ENCODE peak calls at places on chromosomes 5 and 9, in six cellular contexts. F is foreskin keratinocyte, I is astrocyte, M is mesothelial cell of epicardium, O is IMR-90, V is fibroblast of mammary gland. T is an unnamed sample.
A peak's percentile ranks its signal among the peaks of the same experiment; 100 is the strongest.

GRCh38 chr5:65125681-65126080 is 356.0 kb downstream of the ADAMTS6 start:
- DNase-seq in F (no peak), I (no peak), M (no peak), O (no peak), V (no peak), T (no peak)

GRCh38 chr5:112308608-112309007 is 110.5 kb downstream of the EPB41L4A start:
- DNase-seq in F (no peak), I (no peak), M (no peak), O (no peak), V (no peak), T (no peak)

GRCh38 chr9:38259519-38260218 is 132.8 kb upstream of the ALDH1B1 start:
- DNase-seq in F (no peak), I (no peak), M (no peak), O (no peak), V (no peak), T (no peak)

GRCh38 chr5:93431255-93431654 is 149.8 kb downstream of the NR2F1-AS1 start:
- DNase-seq in F (no peak), I (no peak), M (no peak), O (peak; percentile 14), V (no peak), T (no peak)

GRCh38 chr9:113507256-113507655 is 43.7 kb downstream of the RGS3 start:
- DNase-seq in F (no peak), I (no peak), M (no peak), O (no peak), V (no peak), T (no peak)

GRCh38 chr5:145856285-145856818 is 16.5 kb downstream of the GRXCR2 start:
- DNase-seq in F (no peak), I (peak; percentile 79), M (peak; percentile 65), O (peak; percentile 83), V (peak; percentile 74), T (peak; percentile 55)

GRCh38 chr5:132451387-132451786 is 39.2 kb downstream of the IRF1 start:
- DNase-seq in F (no peak), I (peak; percentile 40), M (no peak), O (peak; percentile 59), V (peak; percentile 47), T (no peak)

GRCh38 chr9:34662544-34663295 is at the start of gene CCL27:
- DNase-seq in F (peak; percentile 46), I (no peak), M (no peak), O (no peak), V (no peak), T (no peak)

GRCh38 chr5:113197456-113198200 is 221.0 kb downstream of the DCP2 start:
- DNase-seq in F (no peak), I (no peak), M (no peak), O (no peak), V (no peak), T (no peak)

GRCh38 chr9:138009016-138009415 is 131.4 kb downstream of the CACNA1B start:
- DNase-seq in F (no peak), I (no peak), M (no peak), O (no peak), V (no peak), T (no peak)

GRCh38 chr9:14893280-14893679 is 16.9 kb downstream of the FREM1 start:
- DNase-seq in F (no peak), I (no peak), M (no peak), O (no peak), V (no peak), T (no peak)

GRCh38 chr5:149063901-149064478 is 1.1 kb upstream of the SH3TC2 start:
- DNase-seq in F (peak; percentile 33), I (no peak), M (no peak), O (no peak), V (no peak), T (no peak)

GRCh38 chr9:96450613-96451544 is 910 bp downstream of the HABP4 start:
- DNase-seq in F (no peak), I (peak; percentile 26), M (peak; percentile 55), O (peak; percentile 30), V (peak; percentile 35), T (no peak)

GRCh38 chr9:96457266-96457665 is 7.3 kb downstream of the HABP4 start:
- DNase-seq in F (no peak), I (no peak), M (no peak), O (no peak), V (no peak), T (no peak)

GRCh38 chr9:96449522-96449843 is 486 bp upstream of the HABP4 start:
- DNase-seq in F (peak; percentile 18), I (peak; percentile 10), M (no peak), O (no peak), V (no peak), T (no peak)

GRCh38 chr9:96449844-96450612 is at the start of gene HABP4:
- DNase-seq in F (peak; percentile 61), I (peak; percentile 77), M (peak; percentile 96), O (peak; percentile 91), V (peak; percentile 89), T (peak; percentile 89)

GRCh38 chr9:96453625-96454024 is 3.7 kb downstream of the HABP4 start:
- DNase-seq in F (no peak), I (peak; percentile 33), M (no peak), O (peak; percentile 47), V (peak; percentile 70), T (no peak)
- TF ChIP-seq CTCF in F (peak; percentile 68), I (peak; percentile 57), M (no peak), O (peak; percentile 50), V (peak; percentile 80), T (no peak)

GRCh38 chr5:72138943-72139467 is 31.7 kb downstream of the MAP1B start:
- DNase-seq in F (peak; percentile 86), I (peak; percentile 98), M (no peak), O (peak; percentile 97), V (peak; percentile 98), T (no peak)
- TF ChIP-seq CTCF in F (no peak), I (no peak), M (no peak), O (no peak), V (no peak), T (no peak)

GRCh38 chr9:72808446-72808768 is 144.4 kb downstream of the ALDH1A1 start:
- DNase-seq in F (no peak), I (no peak), M (no peak), O (no peak), V (no peak), T (no peak)
- TF ChIP-seq CTCF in F (no peak), I (no peak), M (no peak), O (no peak), V (no peak), T (no peak)

DNA sequence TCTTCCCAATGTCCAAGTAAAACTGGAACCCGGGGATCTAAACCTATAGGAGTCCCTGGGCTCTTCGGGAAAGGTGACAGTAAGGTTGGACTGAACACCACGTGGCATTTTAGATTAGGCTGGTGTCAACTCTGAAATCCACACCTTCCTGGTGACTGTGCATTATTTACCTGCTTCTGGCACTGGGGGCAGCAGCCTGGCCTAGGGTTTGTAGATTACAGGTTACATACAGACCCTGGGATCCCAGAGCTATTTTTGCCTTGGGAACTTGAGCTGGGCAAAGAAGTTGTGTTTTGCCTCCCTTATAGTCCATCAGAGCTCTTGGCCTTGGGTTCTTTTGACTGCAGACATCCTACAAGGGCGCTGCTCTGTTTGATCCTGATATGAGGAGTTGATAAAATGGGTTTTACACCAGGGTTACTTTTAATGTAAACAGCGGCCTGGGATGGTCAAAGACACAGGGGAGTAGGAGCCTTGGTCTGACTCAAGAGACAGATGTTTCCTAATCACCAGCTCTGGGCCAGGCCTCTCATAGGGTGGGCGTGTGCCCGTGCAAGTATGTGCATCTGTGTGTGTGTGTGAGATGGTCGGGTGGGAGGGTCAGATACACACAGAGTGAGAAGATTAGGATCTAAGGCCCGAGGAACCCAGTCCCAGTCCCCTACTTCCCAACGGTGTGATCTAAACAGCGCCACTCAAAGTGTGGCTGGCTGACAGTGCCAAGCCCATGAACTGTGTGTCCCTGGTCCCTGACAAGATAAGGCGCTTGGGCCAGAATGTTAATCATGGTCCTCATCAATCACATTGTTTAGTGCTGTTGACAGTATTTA is 173.4 kb downstream of the DAB2IP start:
- DNase-seq in F (no peak), I (no peak), M (no peak), O (peak; percentile 56), V (peak; percentile 14), T (no peak)
- TF ChIP-seq CTCF in F (peak; percentile 11), I (no peak), M (no peak), O (no peak), V (no peak), T (no peak)

T was measured in omental fat pad.